ENCODE peak calls at places on chromosomes 11 and 22, in four cellular contexts. I is HCT116, B is K562, V is HepG2. O is an unnamed sample.

GRCh38 chr22:21457023-21457787 is 10.0 kb upstream of the TMEM191C start:
- DNase-seq in V (peak; percentile 65), B (no peak), I (no peak), O (peak; percentile 81)

GRCh38 chr11:130854483-130854882 is 61.8 kb downstream of the SNX19 start:
- DNase-seq in I (no peak), V (no peak), B (no peak), O (no peak)

GRCh38 chr11:62615521-62615920 is 2.5 kb downstream of the ROM1 start:
- DNase-seq in V (no peak), I (no peak), B (no peak), O (no peak)

GRCh38 chr11:64157987-64158386 is 7.9 kb downstream of the MACROD1 start:
- DNase-seq in I (no peak), V (no peak), B (no peak), O (no peak)

GRCh38 chr11:94144664-94145063 is 16.0 kb downstream of the PANX1 start:
- DNase-seq in I (no peak), V (no peak), B (no peak), O (no peak)

GRCh38 chr22:20146777-20147176 is 4.1 kb downstream of the CCDC188 start:
- DNase-seq in V (no peak), I (no peak), B (no peak), O (no peak)

GRCh38 chr22:39699631-39700348 is 129.2 kb downstream of the CACNA1I start:
- DNase-seq in I (no peak), V (no peak), B (no peak), O (no peak)

GRCh38 chr11:92314499-92314898 is 89.9 kb downstream of the FAT3 start:
- DNase-seq in V (no peak), I (no peak), B (no peak), O (no peak)

GRCh38 chr11:117328414-117329010 is 858 bp downstream of the CEP164 start:
- DNase-seq in B (peak; percentile 50), I (no peak), V (no peak), O (no peak)

GRCh38 chr11:72138821-72139390 is 3.4 kb downstream of the FOLR3 start:
- DNase-seq in I (no peak), V (no peak), B (no peak), O (no peak)

GRCh38 chr11:67267188-67268035 is 1.1 kb downstream of the GRK2 start:
- DNase-seq in I (no peak), B (peak; percentile 37), V (peak; percentile 61), O (no peak)

DNA sequence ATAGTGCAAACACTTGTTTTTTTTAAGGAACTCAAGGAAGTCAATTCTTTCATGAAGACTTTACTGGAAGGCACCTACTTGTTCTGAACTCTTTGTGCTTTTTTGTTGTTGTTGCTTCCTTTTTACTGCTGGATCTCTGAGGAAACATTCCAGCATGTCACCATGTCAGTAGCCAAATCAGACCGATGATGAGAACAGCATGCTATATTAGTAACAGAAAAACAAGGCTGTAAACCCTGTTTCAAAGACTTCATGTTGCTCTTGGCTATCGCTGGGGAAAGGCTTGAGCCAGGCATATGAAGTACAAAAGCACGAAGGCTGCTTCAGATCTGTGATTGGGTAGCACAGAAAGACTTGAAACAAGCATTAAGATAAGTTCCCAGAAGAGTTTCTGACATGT is 125.6 kb upstream of the SLC5A12 start:
- DNase-seq in B (no peak), I (no peak), V (no peak), O (no peak)
- TF ChIP-seq TCF7L2 in B (no peak), I (no peak), V (no peak), O (no peak)

GRCh38 chr11:9748361-9748970 is 84.6 kb downstream of the SWAP70 start:
- DNase-seq in B (peak; percentile 72), I (peak; percentile 70), V (peak; percentile 63), O (peak; percentile 77)

GRCh38 chr11:9745411-9746211 is 81.7 kb downstream of the SWAP70 start:
- DNase-seq in B (no peak), V (no peak), I (no peak), O (no peak)

GRCh38 chr11:9747816-9748215 is 83.9 kb downstream of the SWAP70 start:
- DNase-seq in V (no peak), I (no peak), B (no peak), O (no peak)

GRCh38 chr11:9750551-9750950 is 86.7 kb downstream of the SWAP70 start:
- DNase-seq in V (no peak), B (no peak), I (no peak), O (no peak)

DNA sequence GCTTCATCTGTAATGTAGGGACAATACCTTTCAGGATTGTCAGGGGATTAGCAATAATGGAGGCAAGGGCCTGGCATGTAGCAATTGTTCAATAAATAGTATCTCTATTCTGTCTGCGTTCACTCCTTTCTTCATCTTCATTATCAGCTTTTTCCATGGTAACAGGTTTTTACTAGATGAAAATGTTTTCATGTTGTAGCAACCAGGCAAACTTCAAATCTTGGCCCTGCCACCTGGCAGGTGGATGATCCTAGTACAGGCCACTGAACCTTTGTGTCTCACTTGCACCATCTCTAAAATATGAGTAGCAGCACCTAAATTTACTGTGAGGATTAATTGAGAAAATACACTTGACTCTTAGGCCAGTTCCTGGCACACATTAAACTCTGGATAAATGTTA is 83.4 kb downstream of the SWAP70 start:
- DNase-seq in V (no peak), I (no peak), B (no peak), O (no peak)
- H3K27ac ChIP-seq in V (no peak overlapping the region), I (no peak overlapping the region), B (no peak overlapping the region), O (peak overlapping the region; percentile 24)

GRCh38 chr11:122729139-122729538 is 73.6 kb downstream of the UBASH3B start:
- DNase-seq in V (no peak), I (no peak), B (no peak), O (no peak)
- H3K4me1 ChIP-seq in V (peaks cover 23% of the 10 kb centered on the region), I (no peaks in the 10 kb centered on the region), B (no peaks in the 10 kb centered on the region), O (peaks cover 12% of the 10 kb centered on the region)

GRCh38 chr11:8709002-8709672 is 26.5 kb downstream of the RPL27A start:
- DNase-seq in V (no peak), B (no peak), I (no peak), O (no peak)
- TF ChIP-seq TCF7L2 in V (no peak), B (no peak), I (no peak), O (no peak)